ENCODE peak calls at places on chromosome 7, in ten cellular contexts. One of them, this sample, is unnamed.
A peak's percentile ranks its signal among the peaks of the same experiment; 100 is the strongest.

GRCh38 chr7:130134106-130134636 is 63.8 kb downstream of the KLHDC10 start:
- DNase-seq in stimulated activated CD4-positive, alpha-beta T cell treated with anti-CD3 and anti-CD28 coated beads, Interleukin-4, amount 100 ng/mL, for 24 hours: no peak
- DNase-seq in islet precursor cell: no peak
- DNase-seq in left lung: no peak
- DNase-seq in HEK293T: no peak
- DNase-seq in GM19239: no peak
- DNase-seq in hepatic stellate cell: no peak
- DNase-seq in cardiac muscle cell: no peak
- DNase-seq in NB4: no peak
- DNase-seq in NCI-H526: no peak
- DNase-seq in this sample: no peak

GRCh38 chr7:28686418-28686800 is 271.7 kb downstream of the TRIL start:
- DNase-seq in stimulated activated CD4-positive, alpha-beta T cell treated with anti-CD3 and anti-CD28 coated beads, Interleukin-4, amount 100 ng/mL, for 24 hours: no peak
- DNase-seq in islet precursor cell: peak; percentile 83
- DNase-seq in left lung: no peak
- DNase-seq in HEK293T: peak; percentile 50
- DNase-seq in GM19239: no peak
- DNase-seq in hepatic stellate cell: peak; percentile 2
- DNase-seq in cardiac muscle cell: peak; percentile 26
- DNase-seq in NB4: peak; percentile 29
- DNase-seq in NCI-H526: no peak
- DNase-seq in this sample: no peak

GRCh38 chr7:40986351-40986873 is 716.5 kb downstream of the INHBA start:
- DNase-seq in stimulated activated CD4-positive, alpha-beta T cell treated with anti-CD3 and anti-CD28 coated beads, Interleukin-4, amount 100 ng/mL, for 24 hours: no peak
- DNase-seq in islet precursor cell: no peak
- DNase-seq in left lung: no peak
- DNase-seq in HEK293T: peak; percentile 32
- DNase-seq in GM19239: no peak
- DNase-seq in hepatic stellate cell: peak; percentile 68
- DNase-seq in cardiac muscle cell: no peak
- DNase-seq in NB4: no peak
- DNase-seq in NCI-H526: peak; percentile 28
- DNase-seq in this sample: peak; percentile 48

GRCh38 chr7:149690688-149691446 is 82.5 kb downstream of the ZNF467 start:
- DNase-seq in stimulated activated CD4-positive, alpha-beta T cell treated with anti-CD3 and anti-CD28 coated beads, Interleukin-4, amount 100 ng/mL, for 24 hours: no peak
- DNase-seq in islet precursor cell: peak; percentile 93
- DNase-seq in left lung: no peak
- DNase-seq in HEK293T: peak; percentile 83
- DNase-seq in GM19239: no peak
- DNase-seq in hepatic stellate cell: peak; percentile 37
- DNase-seq in cardiac muscle cell: peak; percentile 18
- DNase-seq in NB4: peak; percentile 86
- DNase-seq in NCI-H526: peak; percentile 95
- DNase-seq in this sample: peak; percentile 64

GRCh38 chr7:155266440-155266839 is 31.2 kb upstream of the INSIG1 start:
- DNase-seq in stimulated activated CD4-positive, alpha-beta T cell treated with anti-CD3 and anti-CD28 coated beads, Interleukin-4, amount 100 ng/mL, for 24 hours: no peak
- DNase-seq in islet precursor cell: no peak
- DNase-seq in left lung: no peak
- DNase-seq in HEK293T: no peak
- DNase-seq in GM19239: no peak
- DNase-seq in hepatic stellate cell: no peak
- DNase-seq in cardiac muscle cell: no peak
- DNase-seq in NB4: no peak
- DNase-seq in NCI-H526: no peak
- DNase-seq in this sample: no peak

GRCh38 chr7:26365077-26365896 is 73.6 kb downstream of the SNX10 start:
- DNase-seq in stimulated activated CD4-positive, alpha-beta T cell treated with anti-CD3 and anti-CD28 coated beads, Interleukin-4, amount 100 ng/mL, for 24 hours: peak; percentile 57
- DNase-seq in islet precursor cell: peak; percentile 85
- DNase-seq in left lung: no peak
- DNase-seq in HEK293T: peak; percentile 63
- DNase-seq in GM19239: no peak
- DNase-seq in hepatic stellate cell: peak; percentile 20
- DNase-seq in cardiac muscle cell: peak; percentile 78
- DNase-seq in NB4: peak; percentile 94
- DNase-seq in NCI-H526: peak; percentile 89
- DNase-seq in this sample: peak; percentile 74

GRCh38 chr7:107063245-107064120 is 19.0 kb downstream of the PRKAR2B start:
- DNase-seq in stimulated activated CD4-positive, alpha-beta T cell treated with anti-CD3 and anti-CD28 coated beads, Interleukin-4, amount 100 ng/mL, for 24 hours: no peak
- DNase-seq in islet precursor cell: no peak
- DNase-seq in left lung: no peak
- DNase-seq in HEK293T: no peak
- DNase-seq in GM19239: no peak
- DNase-seq in hepatic stellate cell: no peak
- DNase-seq in cardiac muscle cell: no peak
- DNase-seq in NB4: no peak
- DNase-seq in NCI-H526: no peak
- DNase-seq in this sample: no peak

GRCh38 chr7:158257001-158257400 is 330.6 kb downstream of the PTPRN2 start:
- DNase-seq in stimulated activated CD4-positive, alpha-beta T cell treated with anti-CD3 and anti-CD28 coated beads, Interleukin-4, amount 100 ng/mL, for 24 hours: no peak
- DNase-seq in islet precursor cell: no peak
- DNase-seq in left lung: peak; percentile 43
- DNase-seq in HEK293T: no peak
- DNase-seq in GM19239: no peak
- DNase-seq in hepatic stellate cell: no peak
- DNase-seq in cardiac muscle cell: no peak
- DNase-seq in NB4: no peak
- DNase-seq in NCI-H526: no peak
- DNase-seq in this sample: no peak

GRCh38 chr7:102173669-102174068 is 113.0 kb upstream of the SH2B2 start:
- DNase-seq in stimulated activated CD4-positive, alpha-beta T cell treated with anti-CD3 and anti-CD28 coated beads, Interleukin-4, amount 100 ng/mL, for 24 hours: no peak
- DNase-seq in islet precursor cell: no peak
- DNase-seq in left lung: peak; percentile 15
- DNase-seq in HEK293T: no peak
- DNase-seq in GM19239: no peak
- DNase-seq in hepatic stellate cell: no peak
- DNase-seq in cardiac muscle cell: no peak
- DNase-seq in NB4: no peak
- DNase-seq in NCI-H526: no peak
- DNase-seq in this sample: no peak

GRCh38 chr7:22193361-22194016 is 163.5 kb downstream of the RAPGEF5 start:
- DNase-seq in stimulated activated CD4-positive, alpha-beta T cell treated with anti-CD3 and anti-CD28 coated beads, Interleukin-4, amount 100 ng/mL, for 24 hours: no peak
- DNase-seq in islet precursor cell: peak; percentile 87
- DNase-seq in left lung: no peak
- DNase-seq in HEK293T: no peak
- DNase-seq in GM19239: no peak
- DNase-seq in hepatic stellate cell: peak; percentile 7
- DNase-seq in cardiac muscle cell: peak; percentile 79
- DNase-seq in NB4: no peak
- DNase-seq in NCI-H526: no peak
- DNase-seq in this sample: no peak

GRCh38 chr7:75637854-75638606 is 100.7 kb downstream of the HIP1 start:
- DNase-seq in stimulated activated CD4-positive, alpha-beta T cell treated with anti-CD3 and anti-CD28 coated beads, Interleukin-4, amount 100 ng/mL, for 24 hours: no peak
- DNase-seq in islet precursor cell: no peak
- DNase-seq in left lung: no peak
- DNase-seq in HEK293T: no peak
- DNase-seq in GM19239: no peak
- DNase-seq in hepatic stellate cell: no peak
- DNase-seq in cardiac muscle cell: no peak
- DNase-seq in NB4: no peak
- DNase-seq in NCI-H526: peak; percentile 31
- DNase-seq in this sample: no peak

GRCh38 chr7:70775570-70776156 is 356.3 kb upstream of the GALNT17 start:
- DNase-seq in stimulated activated CD4-positive, alpha-beta T cell treated with anti-CD3 and anti-CD28 coated beads, Interleukin-4, amount 100 ng/mL, for 24 hours: no peak
- DNase-seq in islet precursor cell: peak; percentile 47
- DNase-seq in left lung: no peak
- DNase-seq in HEK293T: peak; percentile 19
- DNase-seq in GM19239: no peak
- DNase-seq in hepatic stellate cell: no peak
- DNase-seq in cardiac muscle cell: peak; percentile 31
- DNase-seq in NB4: peak; percentile 33
- DNase-seq in NCI-H526: peak; percentile 31
- DNase-seq in this sample: no peak

GRCh38 chr7:124784879-124785818 is 19.6 kb upstream of the GPR37 start:
- DNase-seq in stimulated activated CD4-positive, alpha-beta T cell treated with anti-CD3 and anti-CD28 coated beads, Interleukin-4, amount 100 ng/mL, for 24 hours: no peak
- DNase-seq in islet precursor cell: peak; percentile 73
- DNase-seq in left lung: no peak
- DNase-seq in HEK293T: peak; percentile 59
- DNase-seq in GM19239: no peak
- DNase-seq in hepatic stellate cell: peak; percentile 22
- DNase-seq in cardiac muscle cell: peak; percentile 75
- DNase-seq in NB4: peak; percentile 62
- DNase-seq in NCI-H526: peak; percentile 77
- DNase-seq in this sample: no peak

GRCh38 chr7:112132123-112132694 is 74.0 kb downstream of the DOCK4 start:
- DNase-seq in stimulated activated CD4-positive, alpha-beta T cell treated with anti-CD3 and anti-CD28 coated beads, Interleukin-4, amount 100 ng/mL, for 24 hours: no peak
- DNase-seq in islet precursor cell: no peak
- DNase-seq in left lung: no peak
- DNase-seq in HEK293T: no peak
- DNase-seq in GM19239: no peak
- DNase-seq in hepatic stellate cell: no peak
- DNase-seq in cardiac muscle cell: no peak
- DNase-seq in NB4: no peak
- DNase-seq in NCI-H526: no peak
- DNase-seq in this sample: no peak

GRCh38 chr7:70734436-70734835 is 397.5 kb upstream of the GALNT17 start:
- DNase-seq in stimulated activated CD4-positive, alpha-beta T cell treated with anti-CD3 and anti-CD28 coated beads, Interleukin-4, amount 100 ng/mL, for 24 hours: no peak
- DNase-seq in islet precursor cell: no peak
- DNase-seq in left lung: no peak
- DNase-seq in HEK293T: no peak
- DNase-seq in GM19239: no peak
- DNase-seq in hepatic stellate cell: no peak
- DNase-seq in cardiac muscle cell: no peak
- DNase-seq in NB4: no peak
- DNase-seq in NCI-H526: no peak
- DNase-seq in this sample: no peak

GRCh38 chr7:92621641-92622429 is 31.6 kb upstream of the FAM133B start:
- DNase-seq in stimulated activated CD4-positive, alpha-beta T cell treated with anti-CD3 and anti-CD28 coated beads, Interleukin-4, amount 100 ng/mL, for 24 hours: no peak
- DNase-seq in islet precursor cell: peak; percentile 62
- DNase-seq in left lung: no peak
- DNase-seq in HEK293T: no peak
- DNase-seq in GM19239: no peak
- DNase-seq in hepatic stellate cell: no peak
- DNase-seq in cardiac muscle cell: no peak
- DNase-seq in NB4: no peak
- DNase-seq in NCI-H526: peak; percentile 19
- DNase-seq in this sample: no peak

GRCh38 chr7:44986218-44987053 is 7.6 kb upstream of the MYO1G start:
- DNase-seq in stimulated activated CD4-positive, alpha-beta T cell treated with anti-CD3 and anti-CD28 coated beads, Interleukin-4, amount 100 ng/mL, for 24 hours: peak; percentile 94
- DNase-seq in islet precursor cell: peak; percentile 96
- DNase-seq in left lung: peak; percentile 98
- DNase-seq in HEK293T: peak; percentile 93
- DNase-seq in GM19239: peak; percentile 74
- DNase-seq in hepatic stellate cell: peak; percentile 87
- DNase-seq in cardiac muscle cell: peak; percentile 91
- DNase-seq in NB4: peak; percentile 100
- DNase-seq in NCI-H526: peak; percentile 95
- DNase-seq in this sample: peak; percentile 81

GRCh38 chr7:155213385-155213784 is 84.3 kb upstream of the INSIG1 start:
- DNase-seq in stimulated activated CD4-positive, alpha-beta T cell treated with anti-CD3 and anti-CD28 coated beads, Interleukin-4, amount 100 ng/mL, for 24 hours: no peak
- DNase-seq in islet precursor cell: no peak
- DNase-seq in left lung: peak; percentile 50
- DNase-seq in HEK293T: no peak
- DNase-seq in GM19239: no peak
- DNase-seq in hepatic stellate cell: peak; percentile 80
- DNase-seq in cardiac muscle cell: no peak
- DNase-seq in NB4: no peak
- DNase-seq in NCI-H526: no peak
- DNase-seq in this sample: no peak

GRCh38 chr7:141071260-141071854 is 2.5 kb upstream of the TMEM178B start:
- DNase-seq in stimulated activated CD4-positive, alpha-beta T cell treated with anti-CD3 and anti-CD28 coated beads, Interleukin-4, amount 100 ng/mL, for 24 hours: peak; percentile 37
- DNase-seq in islet precursor cell: peak; percentile 62
- DNase-seq in left lung: peak; percentile 59
- DNase-seq in HEK293T: peak; percentile 61
- DNase-seq in GM19239: no peak
- DNase-seq in hepatic stellate cell: peak; percentile 12
- DNase-seq in cardiac muscle cell: peak; percentile 59
- DNase-seq in NB4: peak; percentile 58
- DNase-seq in NCI-H526: peak; percentile 95
- DNase-seq in this sample: no peak

GRCh38 chr7:54814401-54814800 is 55.4 kb upstream of the SEC61G start:
- DNase-seq in stimulated activated CD4-positive, alpha-beta T cell treated with anti-CD3 and anti-CD28 coated beads, Interleukin-4, amount 100 ng/mL, for 24 hours: no peak
- DNase-seq in islet precursor cell: no peak
- DNase-seq in left lung: no peak
- DNase-seq in HEK293T: no peak
- DNase-seq in GM19239: no peak
- DNase-seq in hepatic stellate cell: no peak
- DNase-seq in cardiac muscle cell: no peak
- DNase-seq in NB4: no peak
- DNase-seq in NCI-H526: no peak
- DNase-seq in this sample: no peak

GRCh38 chr7:97305589-97305988 is 188.1 kb downstream of the SDHAF3 start:
- DNase-seq in stimulated activated CD4-positive, alpha-beta T cell treated with anti-CD3 and anti-CD28 coated beads, Interleukin-4, amount 100 ng/mL, for 24 hours: no peak
- DNase-seq in islet precursor cell: no peak
- DNase-seq in left lung: no peak
- DNase-seq in HEK293T: no peak
- DNase-seq in GM19239: no peak
- DNase-seq in hepatic stellate cell: no peak
- DNase-seq in cardiac muscle cell: no peak
- DNase-seq in NB4: no peak
- DNase-seq in NCI-H526: no peak
- DNase-seq in this sample: no peak

GRCh38 chr7:66050990-66051424 is 24.6 kb upstream of the ASL start:
- DNase-seq in stimulated activated CD4-positive, alpha-beta T cell treated with anti-CD3 and anti-CD28 coated beads, Interleukin-4, amount 100 ng/mL, for 24 hours: no peak
- DNase-seq in islet precursor cell: no peak
- DNase-seq in left lung: no peak
- DNase-seq in HEK293T: no peak
- DNase-seq in GM19239: no peak
- DNase-seq in hepatic stellate cell: peak; percentile 67
- DNase-seq in cardiac muscle cell: peak; percentile 50
- DNase-seq in NB4: no peak
- DNase-seq in NCI-H526: no peak
- DNase-seq in this sample: peak; percentile 18

GRCh38 chr7:12865593-12865992 is 178.2 kb downstream of the ARL4A start:
- DNase-seq in stimulated activated CD4-positive, alpha-beta T cell treated with anti-CD3 and anti-CD28 coated beads, Interleukin-4, amount 100 ng/mL, for 24 hours: no peak
- DNase-seq in islet precursor cell: no peak
- DNase-seq in left lung: no peak
- DNase-seq in HEK293T: no peak
- DNase-seq in GM19239: no peak
- DNase-seq in hepatic stellate cell: no peak
- DNase-seq in cardiac muscle cell: no peak
- DNase-seq in NB4: no peak
- DNase-seq in NCI-H526: no peak
- DNase-seq in this sample: no peak

GRCh38 chr7:135242096-135242684 is 8.6 kb downstream of the STRA8 start:
- DNase-seq in stimulated activated CD4-positive, alpha-beta T cell treated with anti-CD3 and anti-CD28 coated beads, Interleukin-4, amount 100 ng/mL, for 24 hours: no peak
- DNase-seq in islet precursor cell: no peak
- DNase-seq in left lung: no peak
- DNase-seq in HEK293T: no peak
- DNase-seq in GM19239: no peak
- DNase-seq in hepatic stellate cell: no peak
- DNase-seq in cardiac muscle cell: no peak
- DNase-seq in NB4: no peak
- DNase-seq in NCI-H526: no peak
- DNase-seq in this sample: no peak

GRCh38 chr7:135247746-135248471 is 14.3 kb downstream of the STRA8 start:
- DNase-seq in stimulated activated CD4-positive, alpha-beta T cell treated with anti-CD3 and anti-CD28 coated beads, Interleukin-4, amount 100 ng/mL, for 24 hours: no peak
- DNase-seq in islet precursor cell: peak; percentile 57
- DNase-seq in left lung: no peak
- DNase-seq in HEK293T: no peak
- DNase-seq in GM19239: no peak
- DNase-seq in hepatic stellate cell: no peak
- DNase-seq in cardiac muscle cell: no peak
- DNase-seq in NB4: no peak
- DNase-seq in NCI-H526: no peak
- DNase-seq in this sample: no peak

GRCh38 chr7:100600222-100601038 is 1.7 kb upstream of the PCOLCE start:
- DNase-seq in stimulated activated CD4-positive, alpha-beta T cell treated with anti-CD3 and anti-CD28 coated beads, Interleukin-4, amount 100 ng/mL, for 24 hours: no peak
- DNase-seq in islet precursor cell: no peak
- DNase-seq in left lung: no peak
- DNase-seq in HEK293T: no peak
- DNase-seq in GM19239: no peak
- DNase-seq in hepatic stellate cell: no peak
- DNase-seq in cardiac muscle cell: no peak
- DNase-seq in NB4: peak; percentile 89
- DNase-seq in NCI-H526: peak; percentile 21
- DNase-seq in this sample: no peak

GRCh38 chr7:128387663-128388485 is 21.9 kb downstream of the IMPDH1 start:
- DNase-seq in stimulated activated CD4-positive, alpha-beta T cell treated with anti-CD3 and anti-CD28 coated beads, Interleukin-4, amount 100 ng/mL, for 24 hours: peak; percentile 75
- DNase-seq in islet precursor cell: peak; percentile 94
- DNase-seq in left lung: peak; percentile 86
- DNase-seq in HEK293T: peak; percentile 93
- DNase-seq in GM19239: peak; percentile 95
- DNase-seq in hepatic stellate cell: peak; percentile 97
- DNase-seq in cardiac muscle cell: peak; percentile 90
- DNase-seq in NB4: peak; percentile 86
- DNase-seq in NCI-H526: peak; percentile 91
- DNase-seq in this sample: no peak

GRCh38 chr7:128937647-128938523 is at the start of gene IRF5:
- DNase-seq in stimulated activated CD4-positive, alpha-beta T cell treated with anti-CD3 and anti-CD28 coated beads, Interleukin-4, amount 100 ng/mL, for 24 hours: no peak
- DNase-seq in islet precursor cell: peak; percentile 70
- DNase-seq in left lung: peak; percentile 97
- DNase-seq in HEK293T: no peak
- DNase-seq in GM19239: peak; percentile 30
- DNase-seq in hepatic stellate cell: no peak
- DNase-seq in cardiac muscle cell: peak; percentile 52
- DNase-seq in NB4: peak; percentile 61
- DNase-seq in NCI-H526: peak; percentile 85
- DNase-seq in this sample: peak; percentile 54